ENCODE peak calls at places on chromosomes 16 and 17, in nine cellular contexts. Z is HepG2, O is Peyer's patch, G is heart left ventricle, E is cardiac muscle cell, Q is dorsolateral prefrontal cortex, W is pancreas, D is PC-3, S is tibial artery. T is an unnamed sample.

GRCh38 chr17:59330314-59330942 is 1.0 kb upstream of the YPEL2 start:
- DNase-seq in S (peak; percentile 61), E (peak; percentile 38), W (peak; percentile 80), Z (peak; percentile 88), Q (no peak), G (no peak), D (peak; percentile 24), O (peak; percentile 80), T (peak; percentile 70)

GRCh38 chr16:65534121-65534528 is 412.3 kb upstream of the CDH11 start:
- DNase-seq in Z (no peak), G (no peak), Q (no peak), D (peak; percentile 62), W (no peak), O (no peak), E (no peak), S (no peak), T (no peak)

GRCh38 chr17:73773702-73774101 is 129.5 kb upstream of the SDK2 start:
- DNase-seq in W (no peak), Q (no peak), E (no peak), S (no peak), O (no peak), D (no peak), G (no peak), Z (no peak), T (no peak)

GRCh38 chr17:73292031-73292531 is 19.7 kb downstream of the CDC42EP4 start:
- DNase-seq in O (no peak), D (peak; percentile 95), Q (peak; percentile 51), G (peak; percentile 77), Z (no peak), S (peak; percentile 75), W (peak; percentile 79), E (no peak), T (peak; percentile 99)

GRCh38 chr16:13935408-13935807 is 15.5 kb downstream of the ERCC4 start:
- DNase-seq in S (no peak), O (no peak), Q (no peak), E (no peak), G (no peak), D (peak; percentile 9), Z (peak; percentile 34), W (no peak), T (no peak)

GRCh38 chr17:9401434-9401833 is 174.2 kb downstream of the STX8 start:
- DNase-seq in Q (no peak), D (peak; percentile 37), O (no peak), W (no peak), S (no peak), E (peak; percentile 71), Z (no peak), G (no peak), T (no peak)

GRCh38 chr17:46876353-46876887 is 25.0 kb downstream of the WNT9B start:
- DNase-seq in D (peak; percentile 79), O (peak; percentile 89), E (no peak), G (no peak), W (peak; percentile 96), S (no peak), Z (peak; percentile 53), Q (no peak), T (peak; percentile 70)

GRCh38 chr16:58306327-58306726 is 11.5 kb upstream of the PRSS54 start:
- DNase-seq in E (no peak), W (no peak), Z (peak; percentile 15), S (no peak), G (no peak), O (peak; percentile 61), D (peak; percentile 11), Q (no peak), T (peak; percentile 4)

GRCh38 chr16:22425036-22425801 is 50.8 kb upstream of the CDR2 start:
- DNase-seq in Q (no peak), S (peak; percentile 48), Z (no peak), E (no peak), G (peak; percentile 73), O (no peak), D (no peak), W (peak; percentile 58), T (no peak)

GRCh38 chr17:51056813-51057510 is 63.7 kb downstream of the SPAG9 start:
- DNase-seq in Q (no peak), S (no peak), G (no peak), O (no peak), W (no peak), D (peak; percentile 84), Z (peak; percentile 68), E (peak; percentile 56), T (peak; percentile 25)

GRCh38 chr17:76005263-76006149 is 4.9 kb downstream of the CDK3 start:
- DNase-seq in Z (peak; percentile 82), G (peak; percentile 83), S (peak; percentile 69), E (peak; percentile 83), O (peak; percentile 82), D (peak; percentile 93), W (peak; percentile 83), Q (peak; percentile 65), T (peak; percentile 73)

GRCh38 chr17:48718162-48718780 is 4.0 kb downstream of the PRAC1 start:
- DNase-seq in S (no peak), Z (no peak), Q (no peak), G (no peak), D (peak; percentile 55), E (peak; percentile 40), O (peak; percentile 58), W (no peak), T (no peak)

GRCh38 chr16:71807905-71808592 is 585 bp downstream of the AP1G1 start:
- DNase-seq in W (no peak), Z (no peak), O (no peak), S (no peak), Q (no peak), G (no peak), D (no peak), E (no peak), T (peak; percentile 28)

GRCh38 chr17:31560836-31561235 is 169.4 kb downstream of the RAB11FIP4 start:
- DNase-seq in O (no peak), Q (no peak), S (no peak), Z (no peak), D (peak; percentile 50), G (no peak), W (no peak), E (no peak), T (peak; percentile 37)

GRCh38 chr16:66286527-66286926 is 80.0 kb upstream of the CDH5 start:
- DNase-seq in Q (no peak), O (peak; percentile 6), G (no peak), E (no peak), S (no peak), Z (no peak), W (no peak), D (no peak), T (no peak)

GRCh38 chr16:8907096-8907495 is 24.9 kb downstream of the LITAFD start:
- DNase-seq in E (no peak), Q (no peak), D (no peak), S (no peak), W (no peak), O (no peak), G (no peak), Z (no peak), T (no peak)

GRCh38 chr17:64115871-64116534 is 13.9 kb downstream of the ERN1 start:
- DNase-seq in Q (no peak), W (no peak), G (no peak), Z (no peak), O (no peak), S (no peak), D (peak; percentile 95), E (no peak), T (no peak)

GRCh38 chr16:83705856-83706255 is 101.9 kb upstream of the HSBP1 start:
- DNase-seq in S (no peak), E (no peak), Z (no peak), G (no peak), O (no peak), W (no peak), Q (no peak), D (no peak), T (no peak)

GRCh38 chr17:63405741-63406261 is 40.3 kb downstream of the CYB561 start:
- DNase-seq in Q (no peak), E (peak; percentile 64), S (no peak), G (no peak), D (peak; percentile 94), O (no peak), W (no peak), Z (peak; percentile 67), T (no peak)

GRCh38 chr16:81494434-81494806 is 49.8 kb downstream of the CMIP start:
- DNase-seq in D (no peak), G (no peak), S (no peak), Q (no peak), W (no peak), E (no peak), Z (no peak), O (no peak), T (no peak)
- H3K27ac ChIP-seq in D (peak overlapping the region; percentile 94), G (peak overlapping the region; percentile 52), S (no peak overlapping the region), Q (no peak overlapping the region), W (peak overlapping the region; percentile 87), E (no peak overlapping the region), Z (no peak overlapping the region), O (peak overlapping the region; percentile 54), T (peak overlapping the region; percentile 17)

DNA sequence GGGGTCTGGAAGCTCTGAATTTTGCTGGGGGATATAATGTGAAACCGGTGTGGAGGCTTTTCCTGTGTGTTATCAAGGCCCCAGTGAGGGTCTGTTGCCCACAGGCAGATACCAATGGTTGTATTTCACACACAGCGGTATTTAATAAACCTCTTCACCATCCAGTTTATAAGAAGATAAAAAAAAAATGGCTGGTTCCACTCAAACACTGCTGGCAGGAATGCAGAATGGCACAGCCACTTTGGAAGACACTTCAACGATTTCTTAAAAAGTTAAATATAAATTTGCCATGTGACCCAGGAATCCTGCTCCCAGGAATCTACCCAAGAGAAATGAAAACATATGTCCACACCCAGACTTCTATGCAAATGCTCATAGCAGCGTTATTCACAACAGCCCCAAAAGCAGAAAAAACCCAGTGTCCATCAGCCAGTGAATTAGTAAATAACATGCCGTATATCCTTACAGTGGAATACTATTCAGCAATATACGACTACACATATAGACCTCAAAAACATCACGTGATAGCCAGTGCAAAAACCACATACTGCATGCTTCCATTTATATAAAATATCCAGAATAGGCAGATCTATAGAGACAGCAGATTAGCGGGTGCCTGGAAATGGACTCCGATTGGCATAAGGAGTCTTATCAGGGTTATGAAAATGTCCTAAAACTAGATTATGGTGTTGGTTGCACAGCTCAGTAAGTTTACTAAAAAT is 38.7 kb downstream of the XYLT1 start:
- DNase-seq in E (peak; percentile 9), G (no peak), D (no peak), O (no peak), Z (no peak), S (no peak), W (no peak), Q (no peak), T (peak; percentile 7)
- TF ChIP-seq CTCF in E (no peak), G (no peak), D (no peak), O (no peak), Z (no peak), S (no peak), W (no peak), Q (no peak), T (no peak)

DNA sequence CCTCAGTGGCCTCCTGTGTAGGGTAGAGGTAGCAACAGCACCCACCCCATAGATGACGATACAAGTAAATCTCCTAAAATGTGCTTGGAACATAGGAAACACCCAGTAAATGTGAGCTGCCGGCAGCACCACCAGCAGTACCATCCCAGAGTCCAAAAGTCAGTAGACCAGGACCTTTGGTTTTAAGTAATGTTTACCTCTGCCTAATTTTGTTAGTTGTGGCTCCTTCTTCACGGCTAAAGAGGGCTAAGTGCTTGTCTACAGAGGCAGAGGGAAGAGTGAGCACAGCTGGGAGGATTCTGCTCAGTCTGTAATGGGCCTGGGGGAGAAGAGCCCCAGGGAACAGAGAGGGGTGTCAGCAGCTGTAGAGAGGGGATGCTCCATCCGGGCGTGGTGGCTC is 91.3 kb upstream of the FBXO47 start:
- DNase-seq in O (no peak), D (no peak), W (no peak), S (no peak), Q (no peak), Z (no peak), E (no peak), G (no peak), T (no peak)
- H3K27ac ChIP-seq in O (no peak overlapping the region), D (no peak overlapping the region), W (no peak overlapping the region), S (peak overlapping the region; percentile 66), Q (no peak overlapping the region), Z (no peak overlapping the region), E (no peak overlapping the region), G (no peak overlapping the region), T (no peak overlapping the region)

GRCh38 chr16:67436640-67437193 is 5.8 kb downstream of the HSD11B2 start:
- DNase-seq in O (no peak), Q (no peak), E (no peak), G (no peak), W (peak; percentile 71), Z (no peak), D (no peak), S (no peak), T (no peak)
- TF ChIP-seq CTCF in O (no peak), Q (no peak), E (no peak), G (no peak), W (no peak), Z (no peak), D (no peak), S (no peak), T (no peak)